ENCODE peak calls at places on chromosome 15, in four cellular contexts. H is K562, E is H1, T is GM12878. L is an unnamed sample.
A peak's percentile ranks its signal among the peaks of the same experiment; 100 is the strongest.

GRCh38 chr15:28995193-28995592 is 109.4 kb downstream of the APBA2 start:
- DNase-seq in E (no peak), T (no peak), H (no peak), L (no peak)

GRCh38 chr15:78438595-78439285 is 724 bp downstream of the IREB2 start:
- DNase-seq in H (peak; percentile 83), T (no peak), E (no peak), L (no peak)

GRCh38 chr15:56732135-56732880 is 1.0 kb downstream of the ZNF280D start:
- DNase-seq in E (no peak), T (no peak), H (no peak), L (no peak)

GRCh38 chr15:91954211-91954804 is 100.8 kb downstream of the SLCO3A1 start:
- DNase-seq in E (no peak), T (no peak), H (no peak), L (no peak)

GRCh38 chr15:41501191-41501917 is 7.7 kb downstream of the ITPKA start:
- DNase-seq in T (no peak), H (no peak), E (no peak), L (no peak)

GRCh38 chr15:70379938-70380337 is 282.2 kb upstream of the TLE3 start:
- DNase-seq in T (no peak), E (no peak), H (no peak), L (no peak)

GRCh38 chr15:101578443-101578894 is 73.7 kb downstream of the TM2D3 start:
- DNase-seq in H (no peak), T (no peak), E (no peak), L (peak; percentile 44)

GRCh38 chr15:40952901-40953712 is at the start of gene CHAC1:
- DNase-seq in T (peak; percentile 81), H (peak; percentile 94), E (peak; percentile 97), L (peak; percentile 94)

GRCh38 chr15:40155270-40155910 is 5.5 kb upstream of the BUB1B start:
- DNase-seq in E (peak; percentile 73), H (no peak), T (no peak), L (no peak)

GRCh38 chr15:73021139-73021621 is 31.1 kb upstream of the NEO1 start:
- DNase-seq in T (no peak), H (no peak), E (peak; percentile 13), L (no peak)

GRCh38 chr15:100229181-100230163 is 112.3 kb downstream of the ADAMTS17 start:
- DNase-seq in H (no peak), E (no peak), T (no peak), L (no peak)

GRCh38 chr15:69140306-69140705 is 20.1 kb upstream of the GLCE start:
- DNase-seq in T (no peak), E (no peak), H (no peak), L (no peak)

GRCh38 chr15:39171944-39172368 is 408.9 kb upstream of the THBS1 start:
- DNase-seq in T (peak; percentile 19), E (peak; percentile 77), H (peak; percentile 17), L (peak; percentile 82)

GRCh38 chr15:95458736-95459135 is 871.8 kb upstream of the NR2F2 start:
- DNase-seq in T (no peak), H (no peak), E (no peak), L (no peak)

GRCh38 chr15:74778599-74778970 is 3.3 kb upstream of the CSK start:
- DNase-seq in H (peak; percentile 50), T (no peak), E (no peak), L (no peak)

GRCh38 chr15:87940763-87941162 is 315.8 kb downstream of the NTRK3 start:
- DNase-seq in E (no peak), T (no peak), H (no peak), L (no peak)

GRCh38 chr15:59300618-59301139 is 72.0 kb downstream of the MYO1E start:
- DNase-seq in E (no peak), T (no peak), H (no peak), L (no peak)
- TF ChIP-seq EGR1 in E (no peak), T (no peak), H (no peak), L (no peak)

GRCh38 chr15:64681424-64682024 is 93.9 kb downstream of the RBPMS2 start:
- DNase-seq in T (no peak), E (peak; percentile 41), H (peak; percentile 67), L (peak; percentile 61)
- TF ChIP-seq EGR1 in T (no peak), E (no peak), H (no peak), L (no peak)

GRCh38 chr15:98943609-98944111 is 63.9 kb downstream of the PGPEP1L start:
- DNase-seq in T (no peak), E (no peak), H (no peak), L (no peak)
- TF ChIP-seq EGR1 in T (no peak), E (no peak), H (no peak), L (no peak)

DNA sequence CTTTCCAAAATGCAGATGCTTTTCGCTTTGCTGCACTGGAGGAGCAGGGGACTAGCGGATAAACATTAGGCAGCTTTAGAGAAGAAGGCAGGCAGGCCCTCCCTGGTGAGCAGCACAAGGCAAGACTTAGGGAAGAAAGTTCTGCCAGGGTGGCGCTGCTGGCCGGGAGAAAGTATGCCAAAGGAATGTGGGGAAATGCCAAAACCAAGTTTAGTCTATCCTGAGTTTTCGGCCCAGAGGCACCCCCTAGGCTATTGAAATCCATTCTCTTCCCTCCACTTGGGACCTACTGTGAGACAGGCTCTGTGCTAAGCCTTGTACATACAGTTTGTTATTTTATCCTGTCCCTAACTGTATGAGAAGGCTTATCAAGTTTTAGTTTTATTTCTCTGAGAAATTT is 9.2 kb downstream of the SHC4 start:
- DNase-seq in E (no peak), T (no peak), H (no peak), L (no peak)
- TF ChIP-seq EGR1 in E (no peak), T (no peak), H (no peak), L (no peak)

GRCh38 chr15:98658831-98659699 is 10.7 kb downstream of the IGF1R start:
- DNase-seq in T (peak; percentile 11), E (no peak), H (peak; percentile 40), L (peak; percentile 33)
- TF ChIP-seq EGR1 in T (no peak), E (no peak), H (no peak), L (no peak)

DNA sequence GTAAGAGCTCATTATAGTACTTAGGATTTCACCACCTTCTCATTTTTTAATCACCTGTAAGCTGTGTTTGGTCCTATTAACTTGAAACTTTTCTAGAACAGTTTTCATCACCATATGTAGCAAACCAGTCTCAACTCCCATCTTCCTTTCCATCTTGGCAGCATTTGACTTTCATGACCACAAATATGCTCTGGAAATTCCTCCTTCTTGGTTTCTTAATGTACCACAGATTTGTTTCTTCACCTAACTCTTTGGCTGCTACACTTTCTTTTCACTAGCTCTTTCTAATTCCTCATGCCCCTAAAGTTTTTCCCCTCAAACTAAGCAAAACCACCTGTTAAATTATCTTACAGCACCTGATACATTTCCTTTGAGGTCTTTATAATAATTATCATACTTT is 13.2 kb upstream of the NMB start:
- DNase-seq in E (no peak), T (no peak), H (no peak), L (no peak)
- TF ChIP-seq EGR1 in E (no peak), T (no peak), H (no peak), L (no peak)

GRCh38 chr15:61613138-61613537 is 384.0 kb upstream of the RORA start:
- DNase-seq in E (no peak), T (no peak), H (no peak), L (no peak)

GRCh38 chr15:61613729-61614128 is 384.6 kb upstream of the RORA start:
- DNase-seq in H (no peak), E (no peak), T (no peak), L (no peak)
- TF ChIP-seq EGR1 in H (no peak), E (no peak), T (no peak), L (no peak)

GRCh38 chr15:90184786-90185704 is 16.1 kb upstream of the SEMA4B start:
- DNase-seq in H (peak; percentile 90), E (no peak), T (no peak), L (no peak)
- TF ChIP-seq EGR1 in H (no peak), E (no peak), T (no peak), L (no peak)

DNA sequence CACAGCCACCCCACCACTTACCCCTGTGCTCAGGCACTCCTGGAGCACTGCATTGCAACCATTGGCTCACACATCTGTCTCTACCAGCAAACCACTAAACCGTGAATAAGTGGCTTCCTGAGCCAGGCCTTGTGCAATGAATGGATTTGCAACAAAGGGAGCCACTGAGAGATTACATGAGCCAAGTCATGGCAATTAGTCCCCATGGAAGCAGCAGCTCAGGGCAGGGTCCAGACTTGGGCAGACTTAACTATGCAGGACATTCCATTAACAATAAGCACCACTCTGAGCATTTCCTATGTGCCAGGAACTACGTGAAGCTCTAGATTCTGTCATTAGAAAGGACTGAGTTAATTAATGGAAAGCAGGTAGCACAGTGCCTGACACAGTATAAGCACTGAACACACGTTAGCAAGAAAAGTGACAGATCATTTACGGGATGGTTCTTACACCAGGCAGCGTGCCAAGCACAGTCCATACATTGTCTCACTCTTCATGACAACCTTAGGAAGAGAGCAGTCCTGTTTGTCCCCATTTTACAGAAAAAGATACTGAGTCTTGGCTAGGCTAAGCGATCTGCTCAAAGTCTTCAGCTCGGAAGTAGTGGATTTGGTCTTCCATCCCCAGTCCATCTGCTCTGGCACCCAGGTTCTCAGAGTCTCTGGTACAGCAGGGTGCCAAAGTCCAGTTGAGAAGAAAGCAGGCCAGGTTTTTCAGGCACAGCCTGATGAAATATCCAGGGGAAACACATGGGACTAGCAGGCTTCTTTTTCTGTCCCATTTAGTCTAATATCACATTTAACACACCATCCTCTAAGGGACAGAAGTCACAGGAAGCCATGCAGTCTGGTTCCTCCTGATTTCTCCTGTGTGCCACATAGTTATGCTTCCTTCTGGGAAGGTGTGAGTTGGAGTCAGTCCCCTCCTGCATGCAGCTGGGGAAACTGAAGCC is 44.1 kb downstream of the LIPC start:
- DNase-seq in H (no peak), E (no peak), T (no peak), L (no peak)
- TF ChIP-seq EGR1 in H (no peak), E (no peak), T (no peak), L (no peak)

L was measured in HCT116.